ENCODE peak calls at places on chromosomes 12 and 14, in seven cellular contexts. R is neural crest cell, V is activated B cell treated with CpG ODN at 0.5 μM for 24 hours, D is body of pancreas, M is left ventricle myocardium inferior, S is A549, G is stromal cell of bone marrow. Z is an unnamed sample.

GRCh38 chr12:124179936-124180605 is 114.8 kb upstream of the RFLNA start:
- DNase-seq in M (no peak), G (no peak), V (no peak), R (no peak), D (no peak), S (no peak), Z (no peak)

GRCh38 chr14:89630096-89630829 is 213.2 kb upstream of the FOXN3 start:
- DNase-seq in S (no peak), G (no peak), V (no peak), R (no peak), D (no peak), M (peak), Z (peak)

GRCh38 chr12:104522985-104523719 is 66.4 kb downstream of the CHST11 start:
- DNase-seq in S (no peak), M (no peak), G (no peak), D (no peak), V (no peak), R (no peak), Z (no peak)

GRCh38 chr12:132154341-132154761 is 10.1 kb downstream of the NOC4L start:
- DNase-seq in V (no peak), R (no peak), D (no peak), G (no peak), S (no peak), M (peak), Z (no peak)

GRCh38 chr12:40684986-40685385 is 7.3 kb upstream of the CNTN1 start:
- DNase-seq in S (no peak), V (no peak), D (no peak), R (no peak), M (no peak), G (no peak), Z (no peak)

GRCh38 chr12:46208370-46208769 is 60.5 kb downstream of the SLC38A1 start:
- DNase-seq in M (no peak), G (no peak), S (no peak), D (no peak), R (no peak), V (no peak), Z (no peak)

GRCh38 chr12:7501031-7501585 is 2.5 kb downstream of the CD163 start:
- DNase-seq in D (peak), R (no peak), V (no peak), G (no peak), S (peak), M (no peak), Z (no peak)

GRCh38 chr14:51954657-51955056 is 34.7 kb upstream of the RTRAF start:
- DNase-seq in S (no peak), M (no peak), V (no peak), R (no peak), D (no peak), G (no peak), Z (no peak)

GRCh38 chr14:76169776-76170175 is 18.1 kb downstream of the GPATCH2L start:
- DNase-seq in V (no peak), M (no peak), G (no peak), R (no peak), S (no peak), D (no peak), Z (no peak)

GRCh38 chr12:100699209-100699608 is 95.4 kb upstream of the ANO4 start:
- DNase-seq in R (no peak), M (no peak), G (no peak), S (no peak), D (peak), V (no peak), Z (no peak)